ENCODE peak calls at places on chromosome 12, in ten cellular contexts. C is NT2/D1; M is mammary epithelial cell; R is pancreas; A is lung; K is HCT116; H is CD4-positive, CD25-positive, alpha-beta regulatory T cell; D is GM12865; J is OCI-LY7; B is PC-3. X is an unnamed sample.

GRCh38 chr12:104177663-104178501 is 37.7 kb upstream of the TXNRD1 start:
- DNase-seq in C (no peak), B (peak), D (no peak), R (no peak), H (peak), M (peak), J (no peak), K (peak), A (peak), X (peak)

GRCh38 chr12:113142173-113142885 is 6.8 kb upstream of the RASAL1 start:
- DNase-seq in C (no peak), J (no peak), H (no peak), M (no peak), R (peak), D (no peak), A (no peak), B (no peak), K (no peak), X (no peak)

GRCh38 chr12:55653031-55653430 is 16.3 kb downstream of the OR10P1 start:
- DNase-seq in R (no peak), J (no peak), C (no peak), H (no peak), B (no peak), M (no peak), A (no peak), K (no peak), D (no peak), X (no peak)

GRCh38 chr12:99170026-99170425 is 477.5 kb upstream of the GARIN6 start:
- DNase-seq in D (no peak), C (no peak), H (no peak), M (no peak), R (no peak), B (no peak), J (peak), A (no peak), K (no peak), X (no peak)

GRCh38 chr12:27511031-27511722 is 12.8 kb upstream of the PPFIBP1 start:
- DNase-seq in D (no peak), R (no peak), J (no peak), M (no peak), K (no peak), H (no peak), B (no peak), C (no peak), A (no peak), X (no peak)

GRCh38 chr12:9662488-9662887 is 7.0 kb upstream of the CLEC2D start:
- DNase-seq in H (peak), B (no peak), J (no peak), C (no peak), A (no peak), K (no peak), R (no peak), M (no peak), D (no peak), X (no peak)

GRCh38 chr12:22615963-22616501 is 8.9 kb upstream of the ETNK1 start:
- DNase-seq in J (no peak), C (no peak), R (no peak), K (no peak), M (no peak), A (no peak), D (no peak), H (no peak), B (no peak), X (no peak)

GRCh38 chr12:112115259-112116045 is 6.9 kb upstream of the NAA25 start:
- DNase-seq in R (no peak), A (no peak), C (no peak), D (no peak), H (no peak), M (no peak), K (no peak), J (no peak), B (no peak), X (no peak)

GRCh38 chr12:92899388-92900001 is 29.6 kb downstream of the EEA1 start:
- DNase-seq in M (peak), C (peak), R (peak), K (peak), A (peak), D (no peak), B (peak), J (no peak), H (no peak), X (peak)

GRCh38 chr12:124695861-124696260 is 128.4 kb upstream of the NCOR2 start:
- DNase-seq in H (no peak), B (peak), K (no peak), C (no peak), R (no peak), J (no peak), M (peak), D (no peak), A (no peak), X (no peak)

GRCh38 chr12:120686151-120686689 is 729 bp upstream of the MLEC start:
- DNase-seq in H (peak), B (peak), M (peak), J (peak), K (peak), R (peak), C (peak), D (peak), A (peak), X (peak)

GRCh38 chr12:100414756-100415155 is 57.9 kb downstream of the SLC17A8 start:
- DNase-seq in A (no peak), R (no peak), K (no peak), M (no peak), C (peak), D (no peak), B (no peak), H (no peak), J (no peak), X (no peak)

GRCh38 chr12:98901189-98901588 is 256.1 kb downstream of the APAF1 start:
- DNase-seq in D (no peak), K (no peak), C (no peak), M (no peak), R (no peak), B (no peak), A (no peak), J (no peak), H (no peak), X (peak)

GRCh38 chr12:55715833-55716581 is at the start of gene BLOC1S1:
- DNase-seq in B (peak), M (peak), J (peak), D (peak), C (peak), A (peak), R (peak), H (peak), K (peak), X (peak)

GRCh38 chr12:24945822-24946221 is 3.1 kb downstream of the BCAT1 start:
- DNase-seq in M (no peak), A (no peak), R (no peak), D (no peak), C (no peak), J (no peak), H (no peak), B (no peak), K (no peak), X (no peak)

GRCh38 chr12:116878567-116879508 is 2.4 kb downstream of the HRK start:
- DNase-seq in A (no peak), D (no peak), J (no peak), H (peak), R (no peak), K (no peak), C (no peak), B (peak), M (peak), X (no peak)

GRCh38 chr12:78036889-78037288 is 206.2 kb downstream of the NAV3 start:
- DNase-seq in A (no peak), D (no peak), J (no peak), B (no peak), C (no peak), M (no peak), H (no peak), K (no peak), R (no peak), X (no peak)

GRCh38 chr12:91951571-91951970 is 194.1 kb downstream of the BTG1 start:
- DNase-seq in B (peak), C (no peak), M (peak), A (no peak), J (no peak), K (no peak), D (no peak), H (no peak), R (no peak), X (no peak)

GRCh38 chr12:57055834-57056233 is 5.9 kb upstream of the MYO1A start:
- DNase-seq in R (no peak), D (no peak), C (no peak), H (no peak), A (no peak), M (no peak), K (no peak), B (no peak), J (no peak), X (no peak)

GRCh38 chr12:46701356-46701755 is 124.4 kb downstream of the SLC38A4 start:
- DNase-seq in C (no peak), K (no peak), B (no peak), M (no peak), H (no peak), D (no peak), R (no peak), J (no peak), A (no peak), X (no peak)

GRCh38 chr12:107884769-107885694 is 110.5 kb downstream of the ASCL4 start:
- DNase-seq in H (peak), R (peak), D (peak), B (peak), A (peak), C (peak), K (peak), M (peak), J (peak), X (peak)

GRCh38 chr12:113318900-113319628 is 15.8 kb downstream of the SLC8B1 start:
- DNase-seq in K (no peak), H (no peak), C (no peak), D (no peak), B (no peak), J (no peak), A (no peak), R (no peak), M (no peak), X (no peak)

GRCh38 chr12:130281157-130281799 is 56.4 kb upstream of the PIWIL1 start:
- DNase-seq in K (no peak), J (no peak), B (no peak), D (peak), A (no peak), H (peak), C (peak), R (peak), M (no peak), X (no peak)

GRCh38 chr12:124099661-124100060 is 126.6 kb downstream of the ZNF664 start:
- DNase-seq in C (no peak), H (no peak), B (no peak), D (no peak), A (no peak), M (no peak), R (no peak), K (no peak), J (no peak), X (no peak)

GRCh38 chr12:128662106-128662505 is 161.7 kb downstream of the SLC15A4 start:
- DNase-seq in H (no peak), J (no peak), K (no peak), M (no peak), D (no peak), C (no peak), A (no peak), B (no peak), R (no peak), X (no peak)

GRCh38 chr12:106840217-106840616 is 65.7 kb downstream of the RIC8B start:
- DNase-seq in H (no peak), J (no peak), C (no peak), R (peak), A (no peak), D (no peak), M (no peak), K (no peak), B (peak), X (peak)

GRCh38 chr12:104372048-104372720 is 68.6 kb downstream of the EID3 start:
- DNase-seq in M (no peak), D (peak), J (no peak), R (no peak), B (peak), H (peak), K (no peak), A (no peak), C (no peak), X (no peak)

GRCh38 chr12:2498961-2499500 is 295.7 kb upstream of the FKBP4 start:
- DNase-seq in D (no peak), A (no peak), M (no peak), K (no peak), B (no peak), C (no peak), J (peak), R (no peak), H (no peak), X (no peak)

GRCh38 chr12:120697344-120697743 is 10.4 kb downstream of the MLEC start:
- DNase-seq in M (no peak), H (no peak), B (no peak), R (no peak), D (no peak), A (no peak), J (no peak), C (no peak), K (no peak), X (no peak)

GRCh38 chr12:79547735-79548347 is 142.9 kb downstream of the PAWR start:
- DNase-seq in K (peak), M (no peak), R (peak), D (peak), C (peak), A (no peak), J (peak), H (peak), B (peak), X (peak)

GRCh38 chr12:25384038-25384953 is 133.6 kb upstream of the KRAS start:
- DNase-seq in H (no peak), J (no peak), D (no peak), M (no peak), B (no peak), K (no peak), R (no peak), C (no peak), A (no peak), X (no peak)

GRCh38 chr12:42780671-42781070 is 191.1 kb upstream of the PRICKLE1 start:
- DNase-seq in C (no peak), A (no peak), R (no peak), H (no peak), M (no peak), D (no peak), K (no peak), J (no peak), B (no peak), X (no peak)

GRCh38 chr12:93113317-93114006 is 184.4 kb upstream of the EEA1 start:
- DNase-seq in J (no peak), B (no peak), R (no peak), A (no peak), H (no peak), D (no peak), K (no peak), C (no peak), M (peak), X (no peak)

GRCh38 chr12:90940872-90941499 is 14.0 kb downstream of the CCER1 start:
- DNase-seq in B (peak), H (peak), M (peak), R (no peak), C (no peak), J (peak), D (peak), A (no peak), K (peak), X (peak)
- H3K4me3 ChIP-seq in B (no peak), H (no peak), M (no peak), R (no peak), C (no peak), J (no peak), D (no peak), A (no peak), K (no peak), X (no peak)

DNA sequence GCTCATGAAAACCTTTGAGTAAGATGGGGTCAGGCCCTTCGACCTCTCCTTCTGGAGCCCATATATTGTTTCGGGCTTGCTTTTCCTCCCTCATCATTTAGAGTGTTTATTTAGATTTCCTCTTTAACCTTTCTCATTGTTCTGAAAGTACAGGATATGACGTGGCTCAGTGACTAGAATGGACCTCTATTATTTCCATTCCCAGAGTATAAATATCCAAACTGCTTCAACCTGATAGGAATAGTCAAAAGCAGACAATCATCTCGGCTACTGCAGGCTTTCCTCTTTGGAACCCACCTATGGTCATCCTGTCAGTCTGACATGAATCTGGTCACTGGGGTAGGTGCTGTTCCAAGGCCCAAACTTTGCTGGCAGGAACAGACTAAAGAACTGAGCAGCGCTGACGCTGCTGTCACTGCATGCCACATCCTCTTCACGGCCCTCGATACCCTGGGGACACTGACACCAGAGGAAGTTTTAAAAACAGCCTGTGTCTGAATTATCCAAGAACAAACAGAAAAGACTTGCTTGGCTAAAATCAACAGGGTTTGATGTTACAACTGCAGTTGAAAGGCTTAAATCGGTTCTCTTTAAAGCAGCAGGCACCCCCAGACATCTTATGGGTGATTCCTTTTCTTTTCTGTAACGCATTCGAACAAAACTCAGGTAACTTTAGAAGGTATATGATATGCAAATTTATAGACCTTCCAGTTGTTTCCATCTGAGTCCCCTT is 5.0 kb upstream of the DDX47 start:
- DNase-seq in A (no peak), D (peak), M (no peak), C (no peak), R (no peak), H (peak), B (peak), J (peak), K (no peak), X (no peak)
- H3K4me3 ChIP-seq in A (no peak), D (peak), M (no peak), C (no peak), R (no peak), H (peak), B (peak), J (peak), K (no peak), X (peak)

GRCh38 chr12:7970475-7971252 is 34.7 kb upstream of the SLC2A3 start:
- DNase-seq in C (peak), M (peak), A (peak), R (peak), H (peak), B (peak), J (peak), D (peak), K (peak), X (peak)

GRCh38 chr12:7972734-7973488 is 36.9 kb upstream of the SLC2A3 start:
- DNase-seq in H (no peak), B (no peak), J (no peak), K (no peak), C (no peak), R (no peak), D (no peak), M (no peak), A (no peak), X (no peak)
- H3K4me3 ChIP-seq in H (peak), B (no peak), J (no peak), K (no peak), C (no peak), R (no peak), D (peak), M (no peak), A (no peak), X (no peak)

GRCh38 chr12:48980953-48981756 is 3.0 kb downstream of the WNT1 start:
- DNase-seq in B (no peak), H (peak), A (no peak), C (no peak), J (no peak), M (no peak), D (no peak), K (no peak), R (no peak), X (no peak)
- H3K4me3 ChIP-seq in B (peak), H (peak), A (no peak), C (peak), J (no peak), M (no peak), D (no peak), K (no peak), R (no peak), X (no peak)

GRCh38 chr12:12892670-12893290 is 1.4 kb downstream of the GPRC5A start:
- DNase-seq in H (no peak), C (no peak), J (no peak), A (peak), K (no peak), R (no peak), D (no peak), B (peak), M (no peak), X (no peak)
- H3K4me3 ChIP-seq in H (no peak), C (no peak), J (no peak), A (peak), K (peak), R (no peak), D (no peak), B (peak), M (peak), X (peak)

GRCh38 chr12:6567112-6567680 is 895 bp downstream of the NOP2 start:
- DNase-seq in J (peak), A (no peak), B (peak), M (no peak), D (no peak), R (no peak), H (peak), C (no peak), K (no peak), X (no peak)
- H3K4me3 ChIP-seq in J (peak), A (peak), B (peak), M (peak), D (peak), R (peak), H (peak), C (peak), K (peak), X (peak)

GRCh38 chr12:53971686-53972085 is 1.2 kb upstream of the HOXC11 start:
- DNase-seq in K (no peak), A (no peak), R (no peak), J (no peak), B (no peak), M (no peak), D (no peak), C (no peak), H (no peak), X (no peak)
- H3K4me3 ChIP-seq in K (no peak), A (no peak), R (no peak), J (no peak), B (no peak), M (no peak), D (no peak), C (no peak), H (no peak), X (no peak)

GRCh38 chr12:45660330-45660729 is 69.2 kb upstream of the ARID2 start:
- DNase-seq in B (peak), K (peak), M (peak), H (no peak), J (no peak), D (no peak), R (peak), A (no peak), C (no peak), X (peak)
- H3K4me3 ChIP-seq in B (no peak), K (no peak), M (no peak), H (no peak), J (no peak), D (no peak), R (no peak), A (no peak), C (no peak), X (no peak)

X was measured in brain microvascular endothelial cell.